ENCODE peak calls at places on chromosome 6, in eight cellular contexts. K is sigmoid colon; M is osteoblast; J is GM23338; F is astrocyte; C is CD8-positive, alpha-beta T cell; P is spleen; W is breast epithelium. Z is an unnamed sample.

GRCh38 chr6:158819977-158820632 is 937 bp upstream of the EZR start:
- DNase-seq in K (no peak), W (no peak), C (no peak), P (no peak), M (no peak), J (no peak), F (no peak), Z (no peak)

GRCh38 chr6:43990275-43990626 is 137.0 kb downstream of the MRPL14 start:
- DNase-seq in P (no peak), W (no peak), J (no peak), C (no peak), M (peak; percentile 86), K (no peak), F (peak; percentile 47), Z (no peak)

GRCh38 chr6:164106345-164106769 is 691.8 kb downstream of the QKI start:
- DNase-seq in F (peak; percentile 22), C (no peak), P (no peak), K (no peak), J (peak; percentile 77), W (no peak), M (no peak), Z (peak; percentile 69)

GRCh38 chr6:169589293-169589692 is 112.5 kb downstream of the WDR27 start:
- DNase-seq in P (no peak), W (no peak), M (peak; percentile 46), F (peak; percentile 80), K (no peak), C (peak; percentile 16), J (no peak), Z (no peak)

GRCh38 chr6:73675466-73676098 is 20.4 kb upstream of the CD109 start:
- DNase-seq in M (peak; percentile 80), P (peak; percentile 85), J (peak; percentile 87), C (peak; percentile 69), F (peak; percentile 29), W (peak; percentile 63), K (peak; percentile 84), Z (peak; percentile 77)

GRCh38 chr6:44431118-44431725 is 43.7 kb downstream of the CDC5L start:
- DNase-seq in W (no peak), J (peak; percentile 74), K (no peak), M (no peak), C (peak; percentile 31), F (peak; percentile 37), P (no peak), Z (peak; percentile 45)

GRCh38 chr6:112956696-112957525 is 609.8 kb downstream of the RFPL4B start:
- DNase-seq in F (peak; percentile 98), J (no peak), P (no peak), W (no peak), C (no peak), K (no peak), M (peak; percentile 25), Z (no peak)

GRCh38 chr6:163837681-163838431 is 423.3 kb downstream of the QKI start:
- DNase-seq in J (no peak), M (no peak), P (no peak), C (no peak), F (peak; percentile 47), K (no peak), W (no peak), Z (no peak)

GRCh38 chr6:39891353-39891752 is 42.9 kb downstream of the MOCS1 start:
- DNase-seq in P (no peak), W (no peak), C (no peak), F (no peak), M (no peak), J (no peak), K (peak; percentile 60), Z (no peak)

GRCh38 chr6:20732896-20733295 is 198.6 kb downstream of the CDKAL1 start:
- DNase-seq in J (no peak), P (no peak), F (no peak), C (no peak), M (no peak), K (no peak), W (no peak), Z (peak; percentile 73)

GRCh38 chr6:157203312-157203744 is 120.0 kb downstream of the TMEM242 start:
- DNase-seq in M (no peak), F (peak; percentile 17), C (no peak), P (no peak), J (no peak), W (no peak), K (no peak), Z (no peak)

GRCh38 chr6:69729870-69730449 is 66.8 kb downstream of the LMBRD1 start:
- DNase-seq in M (no peak), C (no peak), W (no peak), P (no peak), J (no peak), F (no peak), K (no peak), Z (no peak)

GRCh38 chr6:93323630-93324029 is 95.7 kb downstream of the EPHA7 start:
- DNase-seq in K (no peak), W (no peak), M (no peak), F (no peak), P (no peak), J (no peak), C (no peak), Z (no peak)

GRCh38 chr6:163585932-163586437 is 171.5 kb downstream of the QKI start:
- DNase-seq in W (no peak), P (no peak), J (no peak), C (no peak), M (no peak), K (peak; percentile 78), F (peak; percentile 92), Z (no peak)

GRCh38 chr6:106511274-106512047 is 117.8 kb downstream of the RTN4IP1 start:
- DNase-seq in F (peak; percentile 45), P (peak; percentile 91), C (peak; percentile 58), K (peak; percentile 66), W (peak; percentile 56), J (peak; percentile 81), M (peak; percentile 92), Z (peak; percentile 10)

GRCh38 chr6:106508836-106509235 is 120.5 kb downstream of the RTN4IP1 start:
- DNase-seq in J (no peak), F (no peak), C (no peak), W (no peak), M (no peak), K (no peak), P (no peak), Z (no peak)

GRCh38 chr6:106512048-106512957 is 117.0 kb downstream of the RTN4IP1 start:
- DNase-seq in P (peak; percentile 98), K (peak; percentile 82), F (no peak), M (peak; percentile 85), W (peak; percentile 79), C (peak; percentile 82), J (peak; percentile 80), Z (peak; percentile 20)

GRCh38 chr6:106510090-106510970 is 119.0 kb downstream of the RTN4IP1 start:
- DNase-seq in P (peak; percentile 94), W (peak; percentile 66), M (peak; percentile 88), C (peak; percentile 72), K (peak; percentile 74), J (peak; percentile 71), F (no peak), Z (peak; percentile 66)

GRCh38 chr6:106509420-106510089 is 119.7 kb downstream of the RTN4IP1 start:
- DNase-seq in W (no peak), M (no peak), P (peak; percentile 83), F (no peak), C (peak; percentile 34), J (peak; percentile 82), K (peak; percentile 63), Z (peak; percentile 35)
- TF ChIP-seq CTCF in W (no peak), M (no peak), P (peak; percentile 31), F (peak; percentile 28), C (peak; percentile 44), J (no peak), K (no peak), Z (peak; percentile 23)

GRCh38 chr6:5122504-5123112 is 37.5 kb downstream of the PPP1R3G start:
- DNase-seq in M (no peak), K (no peak), J (no peak), W (no peak), C (no peak), F (no peak), P (no peak), Z (no peak)
- H3K27ac ChIP-seq in M (no peak overlapping the region), K (no peak overlapping the region), J (no peak overlapping the region), W (no peak overlapping the region), C (no peak overlapping the region), F (no peak overlapping the region), P (no peak overlapping the region), Z (no peak overlapping the region)

GRCh38 chr6:137950581-137950980 is 83.5 kb downstream of the TNFAIP3 start:
- DNase-seq in M (no peak), P (no peak), K (no peak), C (no peak), J (no peak), F (no peak), W (no peak), Z (no peak)
- TF ChIP-seq CTCF in M (no peak), P (no peak), K (no peak), C (no peak), J (no peak), F (no peak), W (no peak), Z (no peak)

GRCh38 chr6:136750821-136751220 is 41.5 kb downstream of the MAP3K5 start:
- DNase-seq in F (no peak), J (no peak), W (no peak), M (peak; percentile 63), C (no peak), K (no peak), P (no peak), Z (no peak)

GRCh38 chr6:136751991-136752390 is 40.3 kb downstream of the MAP3K5 start:
- DNase-seq in M (no peak), J (no peak), W (no peak), P (no peak), F (no peak), C (no peak), K (no peak), Z (no peak)

GRCh38 chr6:136751478-136751956 is 40.8 kb downstream of the MAP3K5 start:
- DNase-seq in K (no peak), C (peak; percentile 16), J (no peak), W (no peak), P (no peak), F (peak; percentile 46), M (peak; percentile 75), Z (no peak)

GRCh38 chr6:136753624-136754023 is 38.7 kb downstream of the MAP3K5 start:
- DNase-seq in P (peak; percentile 75), M (no peak), C (peak; percentile 63), F (no peak), J (peak; percentile 15), K (no peak), W (no peak), Z (no peak)

GRCh38 chr6:136752554-136752953 is 39.7 kb downstream of the MAP3K5 start:
- DNase-seq in M (no peak), J (no peak), F (no peak), C (no peak), K (no peak), W (no peak), P (no peak), Z (no peak)
- H3K27ac ChIP-seq in M (no peak overlapping the region), J (no peak overlapping the region), F (no peak overlapping the region), C (no peak overlapping the region), K (no peak overlapping the region), W (peak overlapping the region; percentile 62), P (peak overlapping the region; percentile 82), Z (no peak overlapping the region)

GRCh38 chr6:16496210-16496609 is 257.8 kb downstream of the GMPR start:
- DNase-seq in F (no peak), K (no peak), P (no peak), W (no peak), M (no peak), C (no peak), J (peak; percentile 24), Z (peak; percentile 25)
- TF ChIP-seq CTCF in F (no peak), K (no peak), P (no peak), W (no peak), M (no peak), C (peak; percentile 26), J (peak; percentile 22), Z (peak; percentile 19)

Z was measured in WERI-Rb-1.